ENCODE peak calls at places on chromosomes 5 and 9, in six cellular contexts. K is psoas muscle, A is spleen, Y is fibroblast of mammary gland, C is pancreas, H is lower leg skin. P is an unnamed sample.

GRCh38 chr9:137294091-137294683 is 7.9 kb downstream of the NRARP start:
- DNase-seq in H (no peak), C (peak; percentile 91), K (no peak), Y (peak; percentile 63), A (no peak), P (peak; percentile 60)

GRCh38 chr5:68368686-68369359 is 153.3 kb downstream of the PIK3R1 start:
- DNase-seq in H (no peak), Y (peak; percentile 26), A (no peak), C (no peak), K (no peak), P (no peak)

GRCh38 chr9:134217431-134218210 is 53.3 kb upstream of the RNU6ATAC start:
- DNase-seq in K (peak; percentile 34), C (peak; percentile 6), H (no peak), Y (no peak), A (peak; percentile 61), P (peak; percentile 41)

GRCh38 chr5:137376127-137376526 is 123.0 kb downstream of the SPOCK1 start:
- DNase-seq in A (no peak), Y (no peak), C (no peak), H (no peak), K (no peak), P (no peak)

GRCh38 chr5:68122439-68122906 is 93.1 kb upstream of the PIK3R1 start:
- DNase-seq in C (no peak), H (no peak), A (no peak), K (no peak), Y (no peak), P (no peak)

GRCh38 chr9:36738318-36738975 is 165.8 kb downstream of the MELK start:
- DNase-seq in K (no peak), H (no peak), C (no peak), Y (peak; percentile 64), A (no peak), P (no peak)

GRCh38 chr5:548256-548655 is 24.0 kb upstream of the SLC9A3 start:
- DNase-seq in C (no peak), H (no peak), Y (peak; percentile 16), A (peak; percentile 74), K (peak; percentile 33), P (no peak)

GRCh38 chr5:64166201-64166959 is 737 bp downstream of the RNF180 start:
- DNase-seq in K (no peak), H (no peak), Y (peak; percentile 2), C (no peak), A (peak; percentile 68), P (no peak)

GRCh38 chr5:142871056-142871879 is 101.1 kb downstream of the ARHGAP26 start:
- DNase-seq in A (no peak), Y (no peak), C (peak; percentile 53), K (no peak), H (no peak), P (no peak)

GRCh38 chr9:35423499-35423898 is 66.4 kb upstream of the RUSC2 start:
- DNase-seq in K (no peak), C (no peak), A (no peak), H (no peak), Y (peak; percentile 9), P (no peak)

GRCh38 chr5:2708751-2709150 is 42.7 kb downstream of the IRX2 start:
- DNase-seq in K (no peak), C (no peak), H (no peak), Y (no peak), A (no peak), P (no peak)

GRCh38 chr9:98854206-98854756 is 46.8 kb downstream of the GALNT12 start:
- DNase-seq in H (no peak), A (no peak), C (no peak), K (no peak), Y (peak; percentile 97), P (no peak)

GRCh38 chr9:137319976-137320551 is 18.0 kb upstream of the NRARP start:
- DNase-seq in Y (no peak), K (peak; percentile 53), C (peak; percentile 43), H (no peak), A (peak; percentile 78), P (no peak)

GRCh38 chr9:93910598-93910997 is 44.6 kb downstream of the BARX1 start:
- DNase-seq in A (no peak), C (no peak), H (no peak), Y (no peak), K (no peak), P (no peak)

GRCh38 chr9:92762781-92763708 is 1.6 kb downstream of the BICD2 start:
- DNase-seq in K (no peak), C (no peak), Y (no peak), H (no peak), A (peak; percentile 82), P (no peak)

GRCh38 chr5:40834391-40834848 is 602 bp downstream of the RPL37 start:
- DNase-seq in H (no peak), A (peak; percentile 81), C (no peak), K (no peak), Y (peak; percentile 36), P (peak; percentile 69)

GRCh38 chr5:135315394-135315793 is 83.6 kb downstream of the MACROH2A1 start:
- DNase-seq in C (no peak), Y (no peak), A (no peak), H (peak; percentile 6), K (no peak), P (no peak)

GRCh38 chr5:157358871-157359270 is 92.9 kb downstream of the CYFIP2 start:
- DNase-seq in Y (no peak), K (no peak), H (no peak), A (no peak), C (no peak), P (no peak)

GRCh38 chr5:133565993-133566392 is 46.3 kb downstream of the FSTL4 start:
- DNase-seq in A (no peak), H (no peak), K (no peak), Y (peak; percentile 35), C (no peak), P (peak; percentile 16)

GRCh38 chr5:99034336-99034735 is 105.5 kb upstream of the CHD1 start:
- DNase-seq in C (no peak), Y (peak; percentile 7), K (no peak), H (no peak), A (no peak), P (no peak)

GRCh38 chr5:103487253-103487652 is 75.3 kb downstream of the NUDT12 start:
- DNase-seq in A (no peak), K (no peak), C (no peak), Y (no peak), H (no peak), P (no peak)

GRCh38 chr5:76175821-76176403 is 92.7 kb downstream of the SV2C start:
- DNase-seq in C (no peak), H (no peak), A (no peak), Y (no peak), K (no peak), P (peak; percentile 83)

GRCh38 chr9:137053944-137054931 is at the start of gene ENTPD2:
- DNase-seq in A (no peak), C (peak; percentile 90), Y (no peak), H (no peak), K (no peak), P (no peak)

GRCh38 chr9:118729981-118730380 is 639.3 kb downstream of the BRINP1 start:
- DNase-seq in H (no peak), A (no peak), K (no peak), C (no peak), Y (no peak), P (no peak)

GRCh38 chr9:19732570-19732969 is 56.3 kb downstream of the SLC24A2 start:
- DNase-seq in C (no peak), K (no peak), A (no peak), H (no peak), Y (no peak), P (no peak)

GRCh38 chr9:110536802-110537201 is 42.7 kb downstream of the SVEP1 start:
- DNase-seq in A (no peak), Y (peak; percentile 95), K (no peak), H (no peak), C (no peak), P (no peak)

GRCh38 chr5:68424799-68425537 is 209.4 kb downstream of the PIK3R1 start:
- DNase-seq in A (no peak), H (no peak), K (no peak), C (no peak), Y (peak; percentile 70), P (peak; percentile 74)

GRCh38 chr5:139514486-139514856 is 31.9 kb upstream of the STING1 start:
- DNase-seq in C (no peak), K (no peak), A (no peak), H (no peak), Y (peak; percentile 6), P (no peak)

GRCh38 chr9:9318959-9319505 is 1293.8 kb downstream of the PTPRD start:
- DNase-seq in K (no peak), A (no peak), C (no peak), Y (no peak), H (no peak), P (no peak)

GRCh38 chr9:96331236-96331947 is 29.4 kb upstream of the HSD17B3 start:
- DNase-seq in Y (peak; percentile 7), A (no peak), H (no peak), C (no peak), K (no peak), P (no peak)

GRCh38 chr9:35267716-35268115 is 105.9 kb downstream of the UNC13B start:
- DNase-seq in A (no peak), K (no peak), C (no peak), H (no peak), Y (no peak), P (no peak)

GRCh38 chr5:115151208-115151805 is 18.4 kb downstream of the TRIM36 start:
- DNase-seq in A (no peak), H (no peak), C (no peak), K (no peak), Y (no peak), P (no peak)
- TF ChIP-seq CTCF in A (no peak), H (no peak), C (no peak), K (no peak), Y (no peak), P (no peak)

GRCh38 chr5:181047921-181048320 is 7.9 kb downstream of the BTNL9 start:
- DNase-seq in Y (no peak), K (no peak), A (peak; percentile 43), H (no peak), C (no peak), P (no peak)
- H3K4me3 ChIP-seq in Y (no peak overlapping the region), K (no peak overlapping the region), A (no peak overlapping the region), H (no peak overlapping the region), C (no peak overlapping the region), P (no peak overlapping the region)

DNA sequence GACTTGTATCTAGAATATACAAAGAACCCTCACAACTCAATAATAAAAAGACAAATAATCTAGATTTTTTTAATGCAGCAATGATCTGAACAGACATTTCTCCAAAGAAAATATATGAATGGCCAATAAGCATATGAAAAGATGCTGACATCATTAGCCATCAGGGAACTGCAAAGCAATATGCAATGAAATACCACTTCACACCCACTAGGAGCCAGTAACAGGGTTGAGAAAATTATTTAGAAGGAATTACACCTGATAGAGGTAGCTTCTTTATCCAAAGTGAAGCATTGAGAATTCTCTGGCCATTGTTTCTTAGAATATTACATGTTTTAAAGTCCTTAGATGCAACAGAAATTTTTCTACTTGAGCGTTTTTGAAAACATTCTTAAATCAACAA is 316.9 kb downstream of the KCNN2 start:
- DNase-seq in H (no peak), C (no peak), A (no peak), K (no peak), Y (no peak), P (no peak)
- TF ChIP-seq CTCF in H (no peak), C (no peak), A (no peak), K (no peak), Y (no peak), P (no peak)

DNA sequence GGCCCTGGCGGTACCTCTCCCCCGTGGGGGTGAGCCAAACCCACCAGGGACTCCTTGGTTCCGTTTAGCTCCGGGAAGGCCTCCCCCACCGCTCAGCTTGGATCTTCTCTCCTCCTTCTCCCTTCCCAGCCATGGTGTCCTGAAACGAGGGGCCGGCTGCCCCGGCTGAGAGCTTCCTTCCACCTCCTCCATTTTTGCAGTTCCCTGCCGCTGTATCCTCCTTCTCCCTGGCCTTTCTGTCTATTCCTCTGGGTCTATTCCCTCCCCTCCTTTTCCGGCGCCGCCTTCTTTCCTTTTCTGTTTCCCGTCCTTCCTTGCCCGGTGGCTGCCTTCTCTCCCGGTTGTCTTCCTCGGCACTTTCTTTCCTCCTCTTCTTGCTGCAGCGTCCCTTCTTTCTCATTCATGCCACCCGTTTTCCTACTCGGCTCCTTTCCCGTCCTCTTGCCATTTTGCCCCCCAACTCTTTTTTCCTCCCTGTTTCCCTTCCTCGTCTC is 110.4 kb downstream of the LIFR start:
- DNase-seq in A (no peak), Y (no peak), K (peak; percentile 62), H (no peak), C (no peak), P (no peak)
- H3K4me3 ChIP-seq in A (peak overlapping the region; percentile 6), Y (peak overlapping the region; percentile 68), K (peak overlapping the region; percentile 81), H (no peak overlapping the region), C (no peak overlapping the region), P (no peak overlapping the region)

P was measured in GM12865.